ENCODE peak calls at places on chromosomes 12 and 14, in four cellular contexts. One of them, this sample, is unnamed.
A peak's percentile ranks its signal among the peaks of the same experiment; 100 is the strongest.

GRCh38 chr12:90152897-90153624 is 444.4 kb upstream of the ATP2B1 start:
- DNase-seq in hepatocyte: peak; percentile 12
- DNase-seq in psoas muscle: no peak
- DNase-seq in brain microvascular endothelial cell: no peak
- DNase-seq in this sample: no peak

GRCh38 chr12:78726854-78727253 is 137.7 kb upstream of the SYT1 start:
- DNase-seq in brain microvascular endothelial cell: no peak
- DNase-seq in psoas muscle: no peak
- DNase-seq in hepatocyte: peak; percentile 20
- DNase-seq in this sample: no peak

GRCh38 chr14:80930836-80931389 is 10.6 kb downstream of the CEP128 start:
- DNase-seq in psoas muscle: no peak
- DNase-seq in brain microvascular endothelial cell: peak; percentile 84
- DNase-seq in hepatocyte: no peak
- DNase-seq in this sample: no peak

GRCh38 chr14:92589213-92589852 is 75.8 kb downstream of the RIN3 start:
- DNase-seq in brain microvascular endothelial cell: no peak
- DNase-seq in hepatocyte: peak; percentile 34
- DNase-seq in psoas muscle: no peak
- DNase-seq in this sample: no peak

GRCh38 chr14:88983755-88984154 is 159.3 kb downstream of the TTC8 start:
- DNase-seq in psoas muscle: no peak
- DNase-seq in hepatocyte: peak; percentile 32
- DNase-seq in brain microvascular endothelial cell: peak; percentile 97
- DNase-seq in this sample: no peak

GRCh38 chr12:68805592-68806120 is 2.3 kb upstream of the MDM2 start:
- DNase-seq in brain microvascular endothelial cell: no peak
- DNase-seq in psoas muscle: no peak
- DNase-seq in hepatocyte: no peak
- DNase-seq in this sample: no peak

GRCh38 chr12:96658075-96658474 is 168.7 kb downstream of the CFAP54 start:
- DNase-seq in psoas muscle: no peak
- DNase-seq in hepatocyte: no peak
- DNase-seq in brain microvascular endothelial cell: no peak
- DNase-seq in this sample: no peak

GRCh38 chr14:91985008-91985407 is 37.5 kb upstream of the FBLN5 start:
- DNase-seq in brain microvascular endothelial cell: peak; percentile 38
- DNase-seq in psoas muscle: no peak
- DNase-seq in hepatocyte: no peak
- DNase-seq in this sample: no peak

GRCh38 chr12:40068416-40068815 is 37.5 kb downstream of the SLC2A13 start:
- DNase-seq in psoas muscle: no peak
- DNase-seq in brain microvascular endothelial cell: no peak
- DNase-seq in hepatocyte: no peak
- DNase-seq in this sample: peak; percentile 66

GRCh38 chr12:30796891-30797371 is 42.2 kb upstream of the CAPRIN2 start:
- DNase-seq in hepatocyte: peak; percentile 23
- DNase-seq in brain microvascular endothelial cell: peak; percentile 33
- DNase-seq in psoas muscle: no peak
- DNase-seq in this sample: no peak

GRCh38 chr14:96062010-96062409 is 22.8 kb downstream of the C14orf132 start:
- DNase-seq in psoas muscle: no peak
- DNase-seq in brain microvascular endothelial cell: no peak
- DNase-seq in hepatocyte: no peak
- DNase-seq in this sample: no peak

GRCh38 chr14:99679111-99679510 is 5.0 kb upstream of the CYP46A1 start:
- DNase-seq in brain microvascular endothelial cell: no peak
- DNase-seq in psoas muscle: no peak
- DNase-seq in hepatocyte: no peak
- DNase-seq in this sample: no peak

GRCh38 chr14:96362071-96362964 is 823 bp downstream of the ATG2B start:
- DNase-seq in psoas muscle: no peak
- DNase-seq in brain microvascular endothelial cell: peak; percentile 12
- DNase-seq in hepatocyte: peak; percentile 84
- DNase-seq in this sample: peak; percentile 36

GRCh38 chr14:69316449-69317391 is 56.8 kb downstream of the GALNT16 start:
- DNase-seq in hepatocyte: peak; percentile 38
- DNase-seq in psoas muscle: peak; percentile 74
- DNase-seq in brain microvascular endothelial cell: peak; percentile 93
- DNase-seq in this sample: peak; percentile 71

GRCh38 chr12:20194171-20194570 is 174.2 kb upstream of the PDE3A start:
- DNase-seq in hepatocyte: peak; percentile 26
- DNase-seq in brain microvascular endothelial cell: no peak
- DNase-seq in psoas muscle: no peak
- DNase-seq in this sample: no peak

GRCh38 chr14:83473416-83473815 is 1939.8 kb upstream of the SEL1L start:
- DNase-seq in psoas muscle: no peak
- DNase-seq in hepatocyte: no peak
- DNase-seq in brain microvascular endothelial cell: no peak
- DNase-seq in this sample: no peak
- H3K27ac ChIP-seq in psoas muscle: no peak overlapping the region
- H3K27ac ChIP-seq in hepatocyte: peak overlapping the region; percentile 12
- H3K27ac ChIP-seq in brain microvascular endothelial cell: peak overlapping the region; percentile 63
- H3K27ac ChIP-seq in this sample: no peak overlapping the region

DNA sequence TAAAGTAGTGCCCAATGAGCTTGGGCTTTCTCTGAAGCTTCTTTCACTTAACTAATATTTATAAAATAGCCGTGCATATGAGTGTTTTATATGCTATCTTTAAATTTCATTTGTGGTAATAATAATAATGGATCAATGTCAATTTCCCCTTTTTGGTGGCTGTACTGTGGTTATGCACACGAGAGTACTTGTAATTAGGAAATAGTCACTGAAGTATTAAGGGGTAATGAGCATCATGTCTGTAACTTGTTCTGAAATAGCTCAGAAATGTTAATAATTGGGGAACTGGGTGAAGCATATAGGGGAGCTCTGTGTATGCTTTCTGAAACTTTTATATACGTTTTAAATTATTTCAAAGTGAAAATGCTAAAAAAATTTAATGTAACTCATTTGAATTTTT is 7.0 kb upstream of the RNASE8 start:
- DNase-seq in hepatocyte: no peak
- DNase-seq in brain microvascular endothelial cell: no peak
- DNase-seq in psoas muscle: no peak
- DNase-seq in this sample: no peak
- H3K4me3 ChIP-seq in hepatocyte: no peak overlapping the region
- H3K4me3 ChIP-seq in brain microvascular endothelial cell: no peak overlapping the region
- H3K4me3 ChIP-seq in psoas muscle: no peak overlapping the region
- H3K4me3 ChIP-seq in this sample: no peak overlapping the region

GRCh38 chr12:3828888-3829287 is 44.3 kb downstream of the PARP11 start:
- DNase-seq in hepatocyte: no peak
- DNase-seq in psoas muscle: no peak
- DNase-seq in brain microvascular endothelial cell: no peak
- DNase-seq in this sample: no peak

GRCh38 chr12:3832738-3833137 is 40.5 kb downstream of the PARP11 start:
- DNase-seq in brain microvascular endothelial cell: no peak
- DNase-seq in psoas muscle: no peak
- DNase-seq in hepatocyte: no peak
- DNase-seq in this sample: no peak

GRCh38 chr12:3827301-3828000 is 45.7 kb downstream of the PARP11 start:
- DNase-seq in hepatocyte: no peak
- DNase-seq in psoas muscle: no peak
- DNase-seq in brain microvascular endothelial cell: no peak
- DNase-seq in this sample: no peak
- H3K27ac ChIP-seq in hepatocyte: no peak overlapping the region
- H3K27ac ChIP-seq in psoas muscle: no peak overlapping the region
- H3K27ac ChIP-seq in brain microvascular endothelial cell: no peak overlapping the region
- H3K27ac ChIP-seq in this sample: no peak overlapping the region

DNA sequence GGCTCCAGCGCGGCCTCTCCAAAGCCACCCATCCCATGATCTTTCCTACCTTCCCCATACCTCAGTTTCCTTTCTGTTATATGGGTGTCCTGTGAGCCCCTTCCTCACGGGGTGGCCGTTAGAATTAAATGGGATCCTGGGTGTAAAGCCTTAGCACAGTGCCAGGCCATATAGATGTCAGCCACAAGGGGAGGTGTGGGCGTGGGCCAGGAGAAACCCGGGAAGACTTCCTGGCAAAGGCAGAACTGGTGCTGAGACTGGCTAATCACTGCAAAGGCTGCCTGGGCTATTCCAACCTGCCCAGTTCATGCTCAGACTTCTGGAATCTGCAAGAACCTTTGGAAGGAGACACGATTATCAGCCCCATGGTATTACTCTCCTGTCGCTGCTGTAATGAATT is 11.0 kb upstream of the NCOR2 start:
- DNase-seq in brain microvascular endothelial cell: no peak
- DNase-seq in hepatocyte: no peak
- DNase-seq in psoas muscle: no peak
- DNase-seq in this sample: no peak
- H3K4me3 ChIP-seq in brain microvascular endothelial cell: no peak overlapping the region
- H3K4me3 ChIP-seq in hepatocyte: no peak overlapping the region
- H3K4me3 ChIP-seq in psoas muscle: no peak overlapping the region
- H3K4me3 ChIP-seq in this sample: no peak overlapping the region

GRCh38 chr14:30896435-30896834 is 22.1 kb downstream of the COCH start:
- DNase-seq in brain microvascular endothelial cell: no peak
- DNase-seq in hepatocyte: no peak
- DNase-seq in psoas muscle: no peak
- DNase-seq in this sample: no peak
- H3K27ac ChIP-seq in brain microvascular endothelial cell: no peak overlapping the region
- H3K27ac ChIP-seq in hepatocyte: no peak overlapping the region
- H3K27ac ChIP-seq in psoas muscle: no peak overlapping the region
- H3K27ac ChIP-seq in this sample: no peak overlapping the region